ENCODE peak calls at places on chromosomes 6 and 20, in seven cellular contexts. V is PC-3; H is neural progenitor cell; B is psoas muscle; C is heart right ventricle; Y is CD8-positive, alpha-beta memory T cell; E is astrocyte. X is an unnamed sample.

GRCh38 chr6:157648561-157648960 is 174.5 kb upstream of the SNX9 start:
- DNase-seq in V (no peak), H (no peak), B (no peak), C (no peak), Y (no peak), E (peak; percentile 29), X (no peak)

GRCh38 chr6:137070303-137070702 is 25.5 kb upstream of the IL20RA start:
- DNase-seq in V (no peak), H (no peak), B (no peak), C (no peak), Y (no peak), E (no peak), X (no peak)

GRCh38 chr6:128074561-128074960 is 173.7 kb upstream of the THEMIS start:
- DNase-seq in V (no peak), H (no peak), B (no peak), C (no peak), Y (no peak), E (no peak), X (no peak)

GRCh38 chr6:24644377-24644776 is 1.6 kb downstream of the KIAA0319 start:
- DNase-seq in V (no peak), H (no peak), B (no peak), C (no peak), Y (no peak), E (no peak), X (no peak)

GRCh38 chr20:31608256-31608980 is 3.3 kb downstream of the ID1 start:
- DNase-seq in V (peak; percentile 94), H (peak; percentile 93), B (peak; percentile 82), C (peak; percentile 91), Y (no peak), E (peak; percentile 70), X (peak; percentile 98)

GRCh38 chr6:147540075-147540474 is 31.6 kb downstream of the SAMD5 start:
- DNase-seq in V (no peak), H (no peak), B (no peak), C (no peak), Y (no peak), E (no peak), X (no peak)

GRCh38 chr6:52307900-52308372 is 23.4 kb upstream of the MCM3 start:
- DNase-seq in V (no peak), H (no peak), B (no peak), C (no peak), Y (no peak), E (no peak), X (no peak)

GRCh38 chr6:128474481-128474880 is 45.9 kb downstream of the PTPRK start:
- DNase-seq in V (no peak), H (no peak), B (no peak), C (no peak), Y (no peak), E (peak; percentile 7), X (peak; percentile 45)

GRCh38 chr20:58389324-58389967 is 417 bp downstream of the VAPB start:
- DNase-seq in V (peak; percentile 52), H (peak; percentile 77), B (peak; percentile 52), C (peak; percentile 29), Y (peak; percentile 48), E (peak; percentile 18), X (peak; percentile 67)

DNA sequence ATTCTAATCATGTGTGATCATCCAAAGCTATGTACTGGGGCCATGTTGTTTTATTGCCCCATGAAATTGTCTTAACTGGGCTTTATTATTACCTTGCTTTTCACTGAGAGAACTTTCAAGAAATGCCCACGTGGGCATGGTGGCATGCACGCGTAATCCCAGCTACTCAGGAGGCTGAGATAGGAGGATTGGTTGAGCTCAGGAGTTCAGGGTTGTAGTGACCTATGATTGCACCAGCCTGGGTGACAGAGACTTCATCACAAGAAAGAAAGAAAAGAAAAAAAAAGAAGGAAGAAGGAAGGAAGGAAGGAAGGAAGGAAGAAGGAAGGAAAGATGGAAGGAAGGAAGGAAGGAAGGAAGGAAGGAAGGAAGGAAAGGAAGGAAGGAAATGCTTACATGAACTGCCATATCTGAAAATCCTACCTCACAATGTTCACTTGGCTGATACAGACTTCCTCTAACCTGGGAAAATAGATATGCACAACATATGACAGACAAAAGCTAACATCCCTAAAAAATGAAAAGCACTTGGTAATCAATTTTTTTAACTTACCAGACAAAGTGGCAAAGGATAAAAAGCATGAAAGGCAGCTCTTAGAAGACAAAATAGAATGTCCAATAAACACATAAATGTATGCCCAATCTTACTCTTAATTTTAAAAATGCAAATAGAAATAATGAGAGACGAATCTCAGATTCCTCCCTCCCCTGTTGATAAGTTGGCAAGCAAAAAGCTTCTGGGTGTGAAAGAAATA is 25.5 kb upstream of the TMEM244 start:
- DNase-seq in V (no peak), H (no peak), B (no peak), C (no peak), Y (no peak), E (no peak), X (no peak)
- H3K27ac ChIP-seq in V (no peak overlapping the region), H (no peak overlapping the region), B (no peak overlapping the region), C (no peak overlapping the region), Y (no peak overlapping the region), E (no peak overlapping the region), X (no peak overlapping the region)

GRCh38 chr6:21612067-21612745 is 18.7 kb downstream of the SOX4 start:
- DNase-seq in V (no peak), H (no peak), B (no peak), C (no peak), Y (no peak), E (no peak), X (no peak)

GRCh38 chr6:21616005-21616404 is 22.5 kb downstream of the SOX4 start:
- DNase-seq in V (no peak), H (no peak), B (no peak), C (peak; percentile 19), Y (no peak), E (no peak), X (no peak)

GRCh38 chr6:21611485-21611884 is 17.9 kb downstream of the SOX4 start:
- DNase-seq in V (no peak), H (no peak), B (no peak), C (no peak), Y (no peak), E (no peak), X (no peak)

GRCh38 chr6:21615504-21615903 is 22.0 kb downstream of the SOX4 start:
- DNase-seq in V (no peak), H (no peak), B (no peak), C (no peak), Y (no peak), E (peak; percentile 49), X (no peak)

GRCh38 chr6:21613809-21614208 is 20.3 kb downstream of the SOX4 start:
- DNase-seq in V (no peak), H (no peak), B (no peak), C (no peak), Y (no peak), E (no peak), X (no peak)
- H3K27ac ChIP-seq in V (no peak overlapping the region), H (no peak overlapping the region), B (no peak overlapping the region), C (no peak overlapping the region), Y (no peak overlapping the region), E (no peak overlapping the region), X (no peak overlapping the region)

GRCh38 chr6:33206864-33207568 is 1.3 kb upstream of the RING1 start:
- DNase-seq in V (peak; percentile 76), H (peak; percentile 92), B (no peak), C (no peak), Y (no peak), E (no peak), X (peak; percentile 63)
- H3K27ac ChIP-seq in V (peak overlapping the region; percentile 84), H (no peak overlapping the region), B (no peak overlapping the region), C (peak overlapping the region; percentile 98), Y (peak overlapping the region; percentile 95), E (peak overlapping the region; percentile 96), X (no peak overlapping the region)

GRCh38 chr20:1809611-1810510 is 85.3 kb upstream of the SIRPA start:
- DNase-seq in V (peak; percentile 80), H (no peak), B (no peak), C (no peak), Y (no peak), E (peak; percentile 77), X (no peak)
- H3K27ac ChIP-seq in V (peak overlapping the region; percentile 84), H (no peak overlapping the region), B (no peak overlapping the region), C (peak overlapping the region; percentile 77), Y (no peak overlapping the region), E (peak overlapping the region; percentile 95), X (no peak overlapping the region)

DNA sequence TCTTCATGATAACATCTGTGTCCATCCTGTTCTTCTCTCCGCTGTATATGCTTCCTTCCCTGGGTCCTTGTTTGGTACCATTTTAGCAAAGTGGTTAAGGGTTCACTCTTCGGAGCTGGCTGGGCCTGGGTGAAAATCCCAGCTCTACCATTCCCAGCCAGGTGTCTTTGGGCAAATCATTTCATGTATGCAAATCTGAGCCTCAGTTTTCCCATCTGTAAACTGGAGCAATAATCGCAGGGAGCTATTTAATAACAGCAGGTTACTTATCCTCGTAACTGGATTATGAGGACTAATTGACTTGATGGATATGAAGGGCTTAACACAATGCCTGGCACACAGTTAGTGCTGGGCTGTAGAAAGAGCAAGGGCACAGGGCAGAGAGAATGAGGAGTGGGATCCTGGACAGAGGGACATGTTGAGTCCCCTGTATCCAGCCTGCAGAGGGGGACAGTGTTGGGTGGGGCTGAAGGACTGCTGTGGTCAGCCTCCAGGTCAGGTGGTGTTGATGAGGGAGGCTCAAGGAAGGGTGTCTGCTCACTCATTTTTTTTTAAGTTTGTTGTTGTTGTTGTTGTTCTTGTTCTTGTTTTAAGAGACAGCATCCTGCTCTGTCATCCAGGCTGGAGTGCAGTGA is 44.3 kb upstream of the FAM83D start:
- DNase-seq in V (no peak), H (no peak), B (no peak), C (no peak), Y (no peak), E (no peak), X (no peak)
- H3K27ac ChIP-seq in V (no peak overlapping the region), H (no peak overlapping the region), B (no peak overlapping the region), C (no peak overlapping the region), Y (no peak overlapping the region), E (no peak overlapping the region), X (no peak overlapping the region)

DNA sequence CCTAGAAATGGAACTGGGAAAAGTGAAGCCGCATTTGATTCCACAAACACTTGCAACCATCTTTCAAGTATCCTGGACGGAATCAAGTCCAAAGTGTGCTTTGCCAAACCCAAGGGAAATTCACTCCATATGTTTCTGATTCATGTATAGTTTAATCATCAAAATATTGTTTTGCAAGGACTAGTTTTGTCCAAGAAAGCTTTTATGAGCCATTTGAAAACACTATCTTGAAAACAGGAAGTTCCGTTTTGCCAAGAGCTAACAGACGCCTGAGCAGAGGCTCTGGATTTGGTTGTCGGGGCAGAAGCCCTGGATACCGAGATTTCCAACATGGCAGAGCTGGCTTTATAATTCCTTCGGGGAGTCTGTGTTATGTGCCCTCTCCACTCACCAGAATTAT is 251.1 kb downstream of the PHACTR1 start:
- DNase-seq in V (no peak), H (no peak), B (no peak), C (no peak), Y (no peak), E (peak; percentile 6), X (no peak)
- H3K27ac ChIP-seq in V (no peak overlapping the region), H (no peak overlapping the region), B (no peak overlapping the region), C (no peak overlapping the region), Y (no peak overlapping the region), E (no peak overlapping the region), X (no peak overlapping the region)

DNA sequence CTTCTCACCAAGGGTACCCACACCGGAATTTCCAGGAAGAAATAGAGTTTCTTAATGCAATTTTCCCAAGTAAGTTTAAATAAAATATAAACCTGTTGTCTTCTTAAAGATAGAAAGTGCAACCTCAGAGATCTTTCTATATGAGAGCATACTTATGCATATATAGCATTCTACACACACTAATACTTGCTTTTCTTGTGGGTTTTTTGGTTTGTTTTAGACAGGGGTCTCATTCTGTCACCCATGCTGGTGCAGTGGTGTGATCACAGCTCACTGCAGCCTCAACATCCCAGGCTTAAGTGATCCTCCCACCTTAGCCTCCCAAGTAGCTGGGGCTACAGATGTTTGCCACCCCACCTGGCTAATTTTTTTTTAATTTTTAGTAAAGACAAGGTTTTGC is 15.7 kb downstream of the AMD1 start:
- DNase-seq in V (no peak), H (no peak), B (no peak), C (no peak), Y (no peak), E (no peak), X (no peak)
- H3K27ac ChIP-seq in V (no peak overlapping the region), H (no peak overlapping the region), B (no peak overlapping the region), C (no peak overlapping the region), Y (no peak overlapping the region), E (no peak overlapping the region), X (no peak overlapping the region)

X was measured in mesendoderm.